ENCODE peak calls at places on chromosomes 16 and 17, in seven cellular contexts. W is HCEC 1CT; O is AG08395; U is DMS153; Z is stimulated activated CD8-positive, alpha-beta memory T cell treated with anti-CD3 and anti-CD28 coated beads, Interleukin-4, amount 100 ng/mL, for 1 hour; Y is activated CD4-positive, alpha-beta T cell treated with anti-CD3 and anti-CD28 coated beads for 36 hours; L is HFF-Myc. X is an unnamed sample.

GRCh38 chr17:2814499-2815341 is 18.5 kb downstream of the RAP1GAP2 start:
- DNase-seq in W (no peak), Y (peak), Z (peak), L (no peak), U (no peak), O (no peak), X (no peak)

GRCh38 chr17:45722161-45722560 is 62.0 kb upstream of the CRHR1 start:
- DNase-seq in U (no peak), Z (no peak), W (peak), L (no peak), Y (no peak), O (peak), X (no peak)

GRCh38 chr17:78462148-78462547 is 83.7 kb downstream of the PGS1 start:
- DNase-seq in U (no peak), W (no peak), L (no peak), Y (no peak), O (no peak), Z (no peak), X (no peak)

GRCh38 chr16:54026456-54026855 is 260.1 kb downstream of the IRX3 start:
- DNase-seq in W (no peak), Y (no peak), U (no peak), L (no peak), O (no peak), Z (no peak), X (no peak)

GRCh38 chr17:17750881-17751280 is 69.6 kb downstream of the RAI1 start:
- DNase-seq in U (peak), L (no peak), Y (peak), Z (no peak), W (no peak), O (no peak), X (no peak)

GRCh38 chr17:77354420-77354720 is 213.6 kb downstream of the SEC14L1 start:
- DNase-seq in L (no peak), Z (no peak), U (no peak), O (no peak), W (no peak), Y (no peak), X (no peak)

GRCh38 chr17:48636177-48637018 is 10.2 kb upstream of the HOXB9 start:
- DNase-seq in U (no peak), Z (peak), O (peak), Y (peak), L (peak), W (peak), X (no peak)

GRCh38 chr16:58670177-58670576 is 14.4 kb downstream of the SLC38A7 start:
- DNase-seq in Y (no peak), U (no peak), L (no peak), W (no peak), O (no peak), Z (no peak), X (no peak)

GRCh38 chr16:22425036-22425801 is 50.8 kb upstream of the CDR2 start:
- DNase-seq in L (peak), Y (no peak), W (no peak), O (peak), U (no peak), Z (no peak), X (no peak)